ENCODE peak calls at places on chromosomes 2 and 18, in ten cellular contexts. J, L, W, D, R, C, E, K, G and S are unnamed samples.

GRCh38 chr18:55083461-55083860 is 124.2 kb upstream of the CCDC68 start:
- DNase-seq in J (no peak), K (no peak), C (no peak), D (no peak), W (no peak), G (no peak), L (no peak), E (no peak), R (no peak), S (no peak)

GRCh38 chr2:60707750-60708371 is 48.2 kb upstream of the PAPOLG start:
- DNase-seq in L (peak; percentile 49), R (no peak), W (no peak), E (peak; percentile 18), C (no peak), K (peak; percentile 10), D (no peak), J (no peak), G (peak; percentile 2), S (no peak)

GRCh38 chr18:24397694-24398365 is at the start of gene OSBPL1A:
- DNase-seq in G (no peak), C (peak; percentile 98), K (peak; percentile 91), W (peak; percentile 96), L (peak; percentile 28), D (peak; percentile 94), R (peak; percentile 96), E (peak; percentile 39), J (peak; percentile 90), S (peak; percentile 68)

GRCh38 chr2:197092431-197092830 is 165.9 kb upstream of the PGAP1 start:
- DNase-seq in C (peak; percentile 84), K (no peak), L (no peak), R (no peak), G (no peak), J (no peak), W (peak; percentile 20), D (no peak), E (no peak), S (no peak)

GRCh38 chr2:48169066-48169724 is 262.9 kb upstream of the FBXO11 start:
- DNase-seq in R (no peak), K (no peak), L (no peak), C (no peak), W (no peak), G (no peak), J (no peak), E (no peak), D (no peak), S (no peak)

GRCh38 chr2:34105015-34105767 is 506.1 kb upstream of the FAM98A start:
- DNase-seq in J (no peak), W (no peak), L (no peak), G (no peak), E (no peak), R (no peak), D (no peak), C (no peak), K (no peak), S (no peak)

GRCh38 chr2:53575606-53576360 is 191.8 kb upstream of the CHAC2 start:
- DNase-seq in E (no peak), L (no peak), J (no peak), G (no peak), R (no peak), D (no peak), C (no peak), K (no peak), W (no peak), S (no peak)

GRCh38 chr18:57585421-57585820 is 1.1 kb downstream of the FECH start:
- DNase-seq in J (no peak), R (no peak), G (no peak), L (no peak), W (no peak), E (no peak), D (no peak), K (no peak), C (no peak), S (no peak)

GRCh38 chr18:58520964-58521363 is 107.9 kb downstream of the ALPK2 start:
- DNase-seq in G (no peak), E (no peak), L (no peak), D (no peak), J (no peak), W (no peak), R (no peak), C (no peak), K (no peak), S (no peak)

GRCh38 chr2:127957240-127957639 is 70.6 kb downstream of the SAP130 start:
- DNase-seq in E (no peak), L (no peak), G (no peak), R (no peak), W (no peak), C (no peak), D (no peak), J (no peak), K (no peak), S (no peak)

GRCh38 chr2:119156105-119156890 is 2.3 kb downstream of the C1QL2 start:
- DNase-seq in W (no peak), C (no peak), K (no peak), E (no peak), R (no peak), D (no peak), L (no peak), J (no peak), G (no peak), S (no peak)

GRCh38 chr2:68734688-68735525 is at the start of gene ARHGAP25:
- DNase-seq in C (no peak), W (peak; percentile 31), L (no peak), E (no peak), R (no peak), J (no peak), K (no peak), G (peak; percentile 69), D (no peak), S (no peak)

GRCh38 chr2:58206785-58207184 is 34.3 kb downstream of the FANCL start:
- DNase-seq in C (no peak), G (no peak), E (no peak), R (no peak), W (no peak), K (no peak), J (no peak), L (no peak), D (no peak), S (no peak)

DNA sequence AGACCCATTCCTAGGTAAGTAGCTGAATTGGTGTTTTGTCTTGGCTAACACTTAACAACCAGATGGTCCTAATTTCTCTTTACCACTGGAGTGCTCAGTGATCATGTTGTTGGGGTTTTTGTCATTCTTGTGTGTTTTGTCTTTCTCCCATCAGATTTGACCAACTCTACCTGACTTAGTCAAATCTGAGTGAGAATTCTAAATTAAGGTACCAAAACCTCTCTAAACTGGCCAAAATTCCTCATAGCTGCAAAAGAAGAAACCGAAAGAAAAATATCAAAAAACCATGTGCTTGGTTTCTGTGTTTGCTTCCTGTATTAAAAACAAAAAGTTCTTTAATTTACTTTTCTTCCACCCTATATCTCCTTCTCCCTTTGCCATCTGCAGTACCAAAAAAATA is 350.7 kb upstream of the SPHKAP start:
- DNase-seq in W (no peak), K (no peak), L (no peak), J (no peak), C (no peak), D (no peak), G (no peak), E (no peak), R (no peak), S (no peak)
- H3K9me3 ChIP-seq in W (peaks cover 6% of the 10 kb centered on the region), K (peaks cover 10% of the 10 kb centered on the region), L (peaks cover 96% of the 10 kb centered on the region), J (peaks cover 29% of the 10 kb centered on the region), C (no peaks in the 10 kb centered on the region), D (peaks cover 46% of the 10 kb centered on the region), G (no peaks in the 10 kb centered on the region), E (peaks cover 7% of the 10 kb centered on the region), R (peaks cover 27% of the 10 kb centered on the region), S (peaks cover 9% of the 10 kb centered on the region)

GRCh38 chr2:108970369-108970768 is 18.7 kb downstream of the EDAR start:
- DNase-seq in E (no peak), W (peak; percentile 68), R (no peak), D (no peak), C (no peak), K (no peak), L (no peak), J (no peak), G (no peak), S (no peak)
- TF ChIP-seq POLR2AphosphoS5 in E (no peak), W (peak; percentile 32), R (no peak), D (no peak), C (no peak), K (no peak), L (no peak), J (no peak), G (no peak), S (no peak)

DNA sequence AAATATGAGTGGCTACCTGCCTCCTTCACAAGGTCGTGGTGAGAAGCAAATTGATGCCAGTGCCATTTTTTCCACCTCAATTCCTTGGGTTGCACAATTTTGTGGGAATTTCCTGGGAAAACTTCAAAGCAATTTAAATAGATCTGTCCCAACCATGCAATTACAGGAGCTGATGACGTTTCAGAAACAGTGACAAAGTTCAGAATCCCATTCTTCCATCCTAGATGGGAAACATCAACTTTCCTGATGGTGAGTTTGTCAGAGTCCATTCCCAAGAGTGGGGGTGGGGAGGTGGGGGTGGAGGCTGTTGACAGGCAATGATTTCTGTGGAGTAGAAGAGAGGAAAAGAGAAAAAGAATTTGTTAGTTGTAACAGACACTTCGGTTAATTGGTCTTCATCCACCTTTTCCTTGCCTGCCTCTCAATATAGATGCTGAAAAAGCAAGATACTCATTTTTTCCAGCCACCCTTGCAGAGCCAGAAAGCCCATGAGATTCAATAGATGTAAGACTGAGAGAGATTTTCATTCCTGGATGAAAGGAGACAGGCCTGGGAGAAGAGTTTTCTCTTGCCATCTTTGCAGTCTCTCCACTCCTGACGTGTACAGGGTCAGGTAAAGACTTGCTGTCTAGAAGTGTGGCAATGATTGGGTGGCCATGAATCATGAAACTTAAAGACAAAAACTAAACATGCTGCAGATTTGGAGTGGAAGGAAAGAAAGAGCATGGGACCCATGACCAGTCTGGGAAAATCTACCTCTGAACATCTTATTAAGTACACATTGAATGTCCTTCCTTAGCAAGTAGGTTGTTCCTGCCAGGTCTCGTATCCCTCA is 47.3 kb downstream of the SOCS6 start:
- DNase-seq in J (no peak), C (no peak), E (no peak), L (peak; percentile 97), W (no peak), K (no peak), D (no peak), R (no peak), G (no peak), S (no peak)
- H3K9me3 ChIP-seq in J (no peaks in the 10 kb centered on the region), C (no peaks in the 10 kb centered on the region), E (peaks cover 22% of the 10 kb centered on the region), L (peaks cover 11% of the 10 kb centered on the region), W (no peaks in the 10 kb centered on the region), K (peaks cover 20% of the 10 kb centered on the region), D (peaks cover 5% of the 10 kb centered on the region), R (peaks cover 4% of the 10 kb centered on the region), G (peaks cover 2% of the 10 kb centered on the region), S (no peaks in the 10 kb centered on the region)

DNA sequence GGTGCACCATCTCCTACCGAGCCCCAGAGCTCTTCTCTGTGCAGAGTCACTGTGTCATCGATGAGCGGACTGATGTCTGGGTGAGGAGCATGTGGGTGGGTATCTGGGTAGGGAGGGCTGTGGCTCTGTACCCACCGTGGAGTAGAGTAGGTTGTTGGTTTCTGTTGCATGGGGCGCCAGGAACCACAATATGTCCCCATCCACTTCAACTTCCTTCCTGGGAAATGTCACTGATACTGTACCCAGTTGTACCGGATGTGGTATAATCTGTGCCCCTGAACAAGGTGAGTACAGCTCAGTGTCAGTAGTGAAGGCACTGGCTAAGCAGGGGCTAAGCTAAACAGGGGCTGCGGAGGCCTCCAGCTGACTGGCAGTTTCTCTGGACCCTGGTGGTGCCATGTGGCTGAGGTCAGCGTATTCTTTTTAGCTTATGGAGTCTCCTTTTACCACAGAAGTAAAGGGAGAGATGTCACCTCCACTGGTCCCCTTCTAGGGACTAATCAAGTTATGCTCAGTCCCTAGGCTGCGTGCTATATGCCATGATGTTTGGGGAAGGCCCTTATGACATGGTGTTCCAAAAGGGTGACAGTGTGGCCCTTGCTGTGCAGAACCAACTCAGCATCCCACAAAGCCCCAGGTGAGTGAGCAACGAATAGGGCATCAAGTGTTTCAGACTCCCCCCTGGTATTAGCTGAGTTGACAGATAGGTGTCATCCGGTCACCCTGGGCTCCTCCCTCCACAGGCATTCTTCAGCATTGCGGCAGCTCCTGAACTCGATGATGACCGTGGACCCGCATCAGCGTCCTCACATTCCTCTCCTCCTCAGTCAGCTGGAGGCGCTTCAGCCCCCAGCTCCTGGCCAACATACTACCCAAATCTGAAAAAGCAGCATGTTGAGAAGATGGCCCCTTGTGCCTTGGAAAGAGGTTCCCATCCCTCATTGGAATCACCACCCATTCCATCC is 2.7 kb downstream of the STK16 start:
- DNase-seq in K (no peak), R (peak; percentile 31), W (peak; percentile 46), D (no peak), G (no peak), E (no peak), J (no peak), L (no peak), C (no peak), S (no peak)
- TF ChIP-seq POLR2AphosphoS5 in K (no peak), R (no peak), W (peak; percentile 64), D (no peak), G (no peak), E (no peak), J (no peak), L (no peak), C (no peak), S (no peak)